ENCODE peak calls at places on chromosomes 7 and 10, in four cellular contexts. One of them, this sample, is unnamed.

GRCh38 chr7:66505531-66506451 is 122.9 kb upstream of the KCTD7 start:
- DNase-seq in neural progenitor cell: no peak
- DNase-seq in endodermal cell: no peak
- DNase-seq in HCT116: no peak
- DNase-seq in this sample: no peak

GRCh38 chr10:101494650-101495049 is 93.4 kb downstream of the POLL start:
- DNase-seq in neural progenitor cell: no peak
- DNase-seq in endodermal cell: no peak
- DNase-seq in HCT116: no peak
- DNase-seq in this sample: no peak

GRCh38 chr10:84158549-84158948 is 15.1 kb upstream of the GPR15LG start:
- DNase-seq in neural progenitor cell: no peak
- DNase-seq in endodermal cell: no peak
- DNase-seq in HCT116: no peak
- DNase-seq in this sample: no peak

GRCh38 chr7:50793115-50793946 is 10.6 kb upstream of the GRB10 start:
- DNase-seq in neural progenitor cell: peak
- DNase-seq in endodermal cell: peak
- DNase-seq in HCT116: no peak
- DNase-seq in this sample: no peak

GRCh38 chr10:72322280-72323058 is 32.2 kb downstream of the DNAJB12 start:
- DNase-seq in neural progenitor cell: no peak
- DNase-seq in endodermal cell: no peak
- DNase-seq in HCT116: peak
- DNase-seq in this sample: no peak

GRCh38 chr10:50605280-50606270 is 18.2 kb downstream of the SGMS1 start:
- DNase-seq in neural progenitor cell: no peak
- DNase-seq in endodermal cell: no peak
- DNase-seq in HCT116: no peak
- DNase-seq in this sample: peak

GRCh38 chr10:51569467-51569866 is 129.9 kb downstream of the CSTF2T start:
- DNase-seq in neural progenitor cell: no peak
- DNase-seq in endodermal cell: no peak
- DNase-seq in HCT116: no peak
- DNase-seq in this sample: no peak

GRCh38 chr10:43204394-43204942 is 62.4 kb downstream of the RASGEF1A start:
- DNase-seq in neural progenitor cell: no peak
- DNase-seq in endodermal cell: no peak
- DNase-seq in HCT116: no peak
- DNase-seq in this sample: no peak

GRCh38 chr10:97291357-97292096 is 910 bp downstream of the ARHGAP19 start:
- DNase-seq in neural progenitor cell: no peak
- DNase-seq in endodermal cell: no peak
- DNase-seq in HCT116: no peak
- DNase-seq in this sample: no peak

GRCh38 chr7:46080595-46081159 is 159.6 kb upstream of the IGFBP3 start:
- DNase-seq in neural progenitor cell: no peak
- DNase-seq in endodermal cell: no peak
- DNase-seq in HCT116: no peak
- DNase-seq in this sample: no peak

GRCh38 chr10:86164216-86164774 is 202.3 kb downstream of the GRID1 start:
- DNase-seq in neural progenitor cell: no peak
- DNase-seq in endodermal cell: no peak
- DNase-seq in HCT116: no peak
- DNase-seq in this sample: no peak

GRCh38 chr10:44043646-44044368 is 341.1 kb downstream of the CXCL12 start:
- DNase-seq in neural progenitor cell: no peak
- DNase-seq in endodermal cell: no peak
- DNase-seq in HCT116: no peak
- DNase-seq in this sample: no peak

GRCh38 chr7:50653116-50653854 is 88.1 kb upstream of the DDC start:
- DNase-seq in neural progenitor cell: no peak
- DNase-seq in endodermal cell: peak
- DNase-seq in HCT116: no peak
- DNase-seq in this sample: no peak

GRCh38 chr10:128519581-128519980 is 393.4 kb upstream of the MKI67 start:
- DNase-seq in neural progenitor cell: no peak
- DNase-seq in endodermal cell: no peak
- DNase-seq in HCT116: no peak
- DNase-seq in this sample: no peak

GRCh38 chr7:139749545-139749944 is 28.3 kb downstream of the HIPK2 start:
- DNase-seq in neural progenitor cell: no peak
- DNase-seq in endodermal cell: peak
- DNase-seq in HCT116: no peak
- DNase-seq in this sample: no peak

GRCh38 chr7:134737561-134738353 is 41.7 kb upstream of the CALD1 start:
- DNase-seq in neural progenitor cell: no peak
- DNase-seq in endodermal cell: peak
- DNase-seq in HCT116: no peak
- DNase-seq in this sample: peak

GRCh38 chr10:43117031-43117776 is 21.0 kb upstream of the CSGALNACT2 start:
- DNase-seq in neural progenitor cell: no peak
- DNase-seq in endodermal cell: no peak
- DNase-seq in HCT116: no peak
- DNase-seq in this sample: no peak

GRCh38 chr7:89401690-89402089 is 606.2 kb upstream of the TEX47 start:
- DNase-seq in neural progenitor cell: no peak
- DNase-seq in endodermal cell: no peak
- DNase-seq in HCT116: no peak
- DNase-seq in this sample: no peak

GRCh38 chr7:99679400-99680191 is at the start of gene CYP3A5:
- DNase-seq in neural progenitor cell: no peak
- DNase-seq in endodermal cell: no peak
- DNase-seq in HCT116: peak
- DNase-seq in this sample: no peak

GRCh38 chr10:580796-581195 is 108.7 kb downstream of the DIP2C start:
- DNase-seq in neural progenitor cell: no peak
- DNase-seq in endodermal cell: no peak
- DNase-seq in HCT116: no peak
- DNase-seq in this sample: peak

GRCh38 chr7:94044806-94045205 is 40.7 kb upstream of the BET1 start:
- DNase-seq in neural progenitor cell: no peak
- DNase-seq in endodermal cell: no peak
- DNase-seq in HCT116: no peak
- DNase-seq in this sample: no peak

GRCh38 chr10:79552143-79552542 is 8.1 kb downstream of the SFTPA2 start:
- DNase-seq in neural progenitor cell: no peak
- DNase-seq in endodermal cell: no peak
- DNase-seq in HCT116: no peak
- DNase-seq in this sample: no peak

GRCh38 chr7:12235970-12236369 is 24.9 kb downstream of the TMEM106B start:
- DNase-seq in neural progenitor cell: no peak
- DNase-seq in endodermal cell: no peak
- DNase-seq in HCT116: no peak
- DNase-seq in this sample: no peak

GRCh38 chr7:374706-375490 is 84.9 kb downstream of the FOXL3 start:
- DNase-seq in neural progenitor cell: no peak
- DNase-seq in endodermal cell: peak
- DNase-seq in HCT116: no peak
- DNase-seq in this sample: no peak

GRCh38 chr7:112930787-112931186 is 140.6 kb upstream of the TMEM168 start:
- DNase-seq in neural progenitor cell: no peak
- DNase-seq in endodermal cell: no peak
- DNase-seq in HCT116: no peak
- DNase-seq in this sample: peak

GRCh38 chr10:60384006-60384405 is 5.7 kb downstream of the ANK3 start:
- DNase-seq in neural progenitor cell: no peak
- DNase-seq in endodermal cell: no peak
- DNase-seq in HCT116: no peak
- DNase-seq in this sample: no peak

GRCh38 chr10:67779455-67780205 is 58.4 kb downstream of the DNAJC12 start:
- DNase-seq in neural progenitor cell: peak
- DNase-seq in endodermal cell: peak
- DNase-seq in HCT116: peak
- DNase-seq in this sample: peak

GRCh38 chr10:57791546-57791945 is 476.1 kb downstream of the IPMK start:
- DNase-seq in neural progenitor cell: no peak
- DNase-seq in endodermal cell: no peak
- DNase-seq in HCT116: no peak
- DNase-seq in this sample: no peak

GRCh38 chr7:80175744-80176143 is 41.1 kb downstream of the GNAI1 start:
- DNase-seq in neural progenitor cell: no peak
- DNase-seq in endodermal cell: no peak
- DNase-seq in HCT116: no peak
- DNase-seq in this sample: no peak

GRCh38 chr7:4797858-4798705 is 22.7 kb downstream of the AP5Z1 start:
- DNase-seq in neural progenitor cell: peak
- DNase-seq in endodermal cell: peak
- DNase-seq in HCT116: peak
- DNase-seq in this sample: no peak

DNA sequence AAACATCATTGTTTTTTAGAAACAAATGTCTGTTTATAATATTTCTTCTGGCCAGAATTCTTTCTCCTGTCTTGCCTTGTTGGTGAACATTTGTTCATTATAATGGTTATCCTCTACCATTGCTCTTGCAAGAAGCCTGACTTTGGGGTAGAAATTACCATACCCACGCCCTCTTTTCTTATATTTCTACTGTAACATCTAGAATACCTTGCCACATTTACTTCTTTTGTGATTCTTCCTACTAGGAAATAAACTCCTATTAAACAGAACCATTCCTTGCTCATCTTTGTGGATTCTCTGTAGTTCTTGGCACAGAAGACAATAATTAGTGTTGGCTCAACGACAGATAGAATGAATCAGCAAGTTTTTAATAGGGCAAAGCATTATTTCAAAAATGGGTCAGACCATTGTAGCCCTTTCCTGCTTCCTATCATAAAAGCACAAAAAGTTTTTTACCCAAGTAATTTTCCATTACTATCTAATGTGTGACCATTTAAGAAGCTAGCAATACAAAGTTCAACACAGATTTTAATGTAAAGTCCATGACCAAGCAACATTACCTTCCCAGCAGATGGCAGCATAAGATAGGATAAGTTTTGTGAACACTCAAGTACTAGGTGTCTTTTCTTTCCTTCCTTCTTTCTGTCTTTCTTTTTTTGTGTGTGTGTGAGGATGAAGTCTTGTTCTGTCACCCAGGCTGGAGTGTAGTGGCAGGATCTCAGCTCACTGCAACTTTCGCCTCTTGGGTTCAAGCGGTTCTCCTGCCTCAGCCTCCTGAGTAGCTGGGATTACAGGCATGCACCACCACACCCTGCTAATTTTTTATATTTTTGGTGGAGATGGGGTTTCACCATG is 270.4 kb downstream of the HGF start:
- DNase-seq in neural progenitor cell: peak
- DNase-seq in endodermal cell: peak
- DNase-seq in HCT116: peak
- DNase-seq in this sample: peak
- TF ChIP-seq CTCF in neural progenitor cell: peak
- TF ChIP-seq CTCF in endodermal cell: peak
- TF ChIP-seq CTCF in HCT116: peak
- TF ChIP-seq CTCF in this sample: peak

GRCh38 chr7:135802697-135803096 is 54.1 kb upstream of the FAM180A start:
- DNase-seq in neural progenitor cell: no peak
- DNase-seq in endodermal cell: no peak
- DNase-seq in HCT116: no peak
- DNase-seq in this sample: no peak

GRCh38 chr7:135801877-135802276 is 53.3 kb upstream of the FAM180A start:
- DNase-seq in neural progenitor cell: no peak
- DNase-seq in endodermal cell: no peak
- DNase-seq in HCT116: no peak
- DNase-seq in this sample: no peak

GRCh38 chr7:135799881-135800280 is 51.3 kb upstream of the FAM180A start:
- DNase-seq in neural progenitor cell: no peak
- DNase-seq in endodermal cell: peak
- DNase-seq in HCT116: no peak
- DNase-seq in this sample: no peak

GRCh38 chr7:135800560-135800959 is 51.9 kb upstream of the FAM180A start:
- DNase-seq in neural progenitor cell: peak
- DNase-seq in endodermal cell: peak
- DNase-seq in HCT116: no peak
- DNase-seq in this sample: no peak

DNA sequence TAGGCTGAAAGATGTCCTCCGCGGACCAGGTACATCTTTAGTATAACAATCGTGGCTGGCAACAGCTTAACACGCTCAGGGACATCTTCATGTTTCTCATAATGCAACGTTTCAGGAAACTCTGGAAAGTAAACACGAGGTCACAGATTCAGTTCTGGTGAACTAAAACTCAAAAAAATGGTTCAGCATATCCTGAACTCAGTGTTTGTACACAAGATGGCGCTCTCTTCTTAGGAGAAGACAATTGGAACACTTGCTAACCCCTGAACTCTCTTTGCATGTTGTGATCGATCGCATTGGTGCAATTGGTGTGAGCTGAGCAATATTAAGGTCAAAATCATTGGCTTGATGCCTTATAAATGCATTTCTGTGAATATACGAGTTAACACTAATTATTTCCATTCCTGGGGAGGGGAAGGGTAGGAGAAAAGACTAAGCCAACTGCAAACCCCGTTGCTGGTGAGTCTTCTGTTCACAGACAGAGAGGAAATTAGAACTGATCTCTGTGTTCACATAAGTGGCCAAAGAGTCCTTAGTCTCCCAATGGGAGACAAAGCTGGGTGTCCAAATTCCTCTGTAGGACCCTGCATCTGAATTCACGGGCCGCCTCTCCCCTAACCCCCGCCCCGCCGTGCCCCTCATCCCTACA is 52.6 kb upstream of the FAM180A start:
- DNase-seq in neural progenitor cell: peak
- DNase-seq in endodermal cell: peak
- DNase-seq in HCT116: peak
- DNase-seq in this sample: peak
- TF ChIP-seq CTCF in neural progenitor cell: peak
- TF ChIP-seq CTCF in endodermal cell: peak
- TF ChIP-seq CTCF in HCT116: peak
- TF ChIP-seq CTCF in this sample: peak

GRCh38 chr10:11885437-11886137 is 62.4 kb downstream of the PROSER2 start:
- DNase-seq in neural progenitor cell: no peak
- DNase-seq in endodermal cell: no peak
- DNase-seq in HCT116: no peak
- DNase-seq in this sample: no peak
- TF ChIP-seq CTCF in neural progenitor cell: no peak
- TF ChIP-seq CTCF in endodermal cell: no peak
- TF ChIP-seq CTCF in HCT116: no peak
- TF ChIP-seq CTCF in this sample: no peak

DNA sequence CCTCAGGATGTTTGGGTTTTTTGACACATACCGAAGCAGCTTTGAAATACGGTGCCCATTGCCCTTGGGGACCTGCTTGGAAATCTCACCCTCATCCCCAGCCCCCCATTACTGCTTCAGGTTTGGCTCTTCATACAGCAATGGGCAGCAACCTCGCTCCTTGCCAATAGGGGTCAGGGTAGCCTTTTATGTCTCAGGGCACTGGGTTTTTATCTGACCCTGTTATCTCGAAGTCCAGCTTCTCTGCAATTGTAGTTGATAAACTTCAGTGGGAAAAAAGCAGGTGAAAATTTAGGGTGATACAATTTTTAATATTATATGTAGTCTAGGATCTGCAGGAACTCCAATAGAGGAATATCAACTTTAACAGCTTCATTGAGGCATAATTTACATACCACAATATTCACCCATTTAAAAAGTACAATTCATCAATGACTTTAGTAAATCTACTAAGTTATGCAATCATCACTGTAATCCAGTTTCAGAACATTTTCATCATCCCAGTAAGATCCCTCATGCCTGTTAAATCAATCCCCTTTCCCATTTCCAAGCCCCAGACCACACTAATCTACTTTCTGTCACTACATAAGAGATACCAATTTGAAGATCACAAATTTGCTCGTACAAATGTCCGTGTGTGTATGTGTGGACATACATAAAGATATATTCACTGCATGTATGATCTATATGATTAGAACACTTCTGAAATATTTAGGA is 386.2 kb downstream of the KCNMA1 start:
- DNase-seq in neural progenitor cell: peak
- DNase-seq in endodermal cell: peak
- DNase-seq in HCT116: peak
- DNase-seq in this sample: no peak
- TF ChIP-seq CTCF in neural progenitor cell: peak
- TF ChIP-seq CTCF in endodermal cell: peak
- TF ChIP-seq CTCF in HCT116: peak
- TF ChIP-seq CTCF in this sample: peak

This sample was measured in AG09319.